ENCODE peak calls at places on chromosomes 3 and 15, in ten cellular contexts. T is BE2C, X is IMR-90, R is pancreas, J is heart right ventricle, A is cardiac muscle cell, E is HL-60, P is K562, V is fibroblast of pulmonary artery, D is sigmoid colon. F is an unnamed sample.

GRCh38 chr3:146975476-146975875 is 370.3 kb upstream of the PLSCR5 start:
- DNase-seq in V (no peak), D (no peak), P (no peak), T (no peak), X (no peak), E (no peak), J (no peak), R (no peak), A (no peak), F (no peak)

GRCh38 chr3:110933786-110934415 is 137.7 kb upstream of the NECTIN3 start:
- DNase-seq in V (peak; percentile 22), D (no peak), X (peak; percentile 68), R (no peak), A (no peak), J (no peak), P (no peak), T (no peak), E (no peak), F (no peak)

GRCh38 chr15:80317389-80318169 is 65.6 kb upstream of the CTXND1 start:
- DNase-seq in V (peak; percentile 82), D (peak; percentile 69), J (peak; percentile 28), T (no peak), X (peak; percentile 98), R (no peak), A (no peak), P (no peak), E (no peak), F (peak; percentile 57)

GRCh38 chr15:43881944-43882343 is 55.1 kb downstream of the WDR76 start:
- DNase-seq in R (peak; percentile 22), T (no peak), X (no peak), D (no peak), J (no peak), P (peak; percentile 55), V (no peak), A (no peak), E (no peak), F (peak; percentile 16)

GRCh38 chr3:94303897-94304296 is 241.0 kb downstream of the NSUN3 start:
- DNase-seq in X (peak; percentile 1), D (no peak), P (no peak), T (no peak), A (peak; percentile 24), J (no peak), V (peak; percentile 14), R (no peak), E (no peak), F (no peak)

GRCh38 chr15:76340198-76340801 is 3.7 kb downstream of the ISL2 start:
- DNase-seq in A (peak; percentile 49), D (no peak), X (no peak), E (peak; percentile 14), J (no peak), V (peak; percentile 35), P (no peak), T (peak; percentile 50), R (peak; percentile 24), F (peak; percentile 55)

GRCh38 chr3:183392166-183393034 is 36.0 kb downstream of the MCF2L2 start:
- DNase-seq in D (no peak), P (no peak), V (no peak), J (no peak), R (no peak), E (no peak), X (peak; percentile 20), T (peak; percentile 43), A (peak; percentile 17), F (no peak)

GRCh38 chr3:110697961-110698360 is 373.7 kb upstream of the NECTIN3 start:
- DNase-seq in E (no peak), R (no peak), X (peak; percentile 53), A (no peak), J (no peak), V (peak; percentile 72), T (no peak), D (no peak), P (no peak), F (no peak)

GRCh38 chr3:73259841-73260240 is 198.4 kb downstream of the EBLN2 start:
- DNase-seq in R (no peak), D (no peak), E (no peak), A (no peak), V (no peak), J (no peak), X (no peak), P (no peak), T (no peak), F (no peak)

GRCh38 chr3:192372001-192372400 is 355.3 kb downstream of the FGF12 start:
- DNase-seq in E (no peak), P (no peak), R (no peak), V (no peak), X (no peak), J (no peak), T (no peak), D (no peak), A (no peak), F (no peak)

GRCh38 chr3:138412821-138413531 is 21.4 kb upstream of the ESYT3 start:
- DNase-seq in A (no peak), T (no peak), J (no peak), E (no peak), P (no peak), D (no peak), X (peak; percentile 39), R (no peak), V (peak; percentile 28), F (no peak)

GRCh38 chr3:107560166-107560565 is 37.4 kb downstream of the BBX start:
- DNase-seq in T (no peak), J (no peak), V (no peak), X (no peak), A (no peak), D (no peak), P (no peak), E (no peak), R (no peak), F (no peak)

GRCh38 chr3:58082047-58082446 is 73.8 kb downstream of the FLNB start:
- DNase-seq in J (peak; percentile 50), P (peak; percentile 40), V (peak; percentile 86), A (no peak), X (peak; percentile 91), R (no peak), E (no peak), D (no peak), T (no peak), F (no peak)

DNA sequence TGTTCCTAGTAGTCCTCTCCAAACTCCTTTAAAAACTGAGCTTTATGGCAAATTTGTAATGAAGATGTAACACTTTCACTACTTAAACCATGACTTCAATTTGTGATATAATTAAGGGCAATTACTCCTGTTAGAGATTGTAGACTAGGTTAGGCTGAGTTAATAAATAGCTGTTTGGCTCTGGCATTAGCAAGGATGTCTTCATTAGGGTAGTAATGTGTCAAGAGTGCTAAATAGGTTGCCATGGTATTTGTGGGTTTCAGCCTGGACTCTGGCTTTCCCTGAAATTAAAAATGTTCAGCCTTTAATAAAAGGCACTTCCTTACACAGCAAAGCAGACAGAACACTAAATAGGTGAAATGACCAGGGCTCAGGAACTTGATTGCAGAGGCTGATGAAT is 71.9 kb downstream of the GHSR start:
- DNase-seq in J (no peak), V (no peak), R (no peak), X (no peak), E (no peak), A (no peak), P (no peak), D (no peak), T (no peak), F (no peak)
- TF ChIP-seq CTCF in J (no peak), V (no peak), R (no peak), X (no peak), E (no peak), A (no peak), P (no peak), D (no peak), T (no peak), F (no peak)

DNA sequence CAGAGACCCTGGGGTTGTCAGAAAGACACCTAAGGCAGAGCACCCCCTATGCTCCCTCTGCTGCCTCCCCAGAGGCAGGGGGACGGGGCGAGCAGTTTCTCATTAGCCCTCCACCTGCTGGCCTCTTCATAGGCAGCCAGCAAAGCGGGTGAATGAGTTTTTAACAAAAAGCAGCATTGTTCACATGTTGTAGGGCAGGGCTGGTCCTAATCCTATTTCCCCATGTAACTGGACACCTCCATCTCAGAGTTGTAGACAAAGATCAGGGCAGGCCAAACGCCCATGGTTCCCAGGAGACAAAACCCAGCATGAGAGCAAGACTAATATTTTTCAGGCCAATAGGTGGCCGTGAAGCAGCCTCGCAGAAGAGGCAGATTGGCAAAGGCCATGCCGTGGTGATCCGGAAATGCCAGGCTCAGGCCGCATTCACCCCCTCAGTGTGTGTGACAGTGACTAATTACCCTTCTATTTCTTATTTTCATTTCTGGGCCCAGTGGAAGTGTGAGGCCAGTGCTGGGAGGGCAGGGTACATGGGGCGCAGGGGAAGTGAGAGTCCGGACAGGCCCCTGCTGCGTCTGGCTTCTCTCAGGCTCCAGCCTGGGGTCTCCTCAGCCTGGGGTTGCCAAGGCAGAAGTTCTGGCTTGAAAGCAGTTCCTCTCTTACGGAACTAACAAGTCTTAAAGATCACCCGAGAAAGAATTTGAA is 64.7 kb downstream of the BOC start:
- DNase-seq in P (no peak), R (peak; percentile 46), J (no peak), A (peak; percentile 23), T (no peak), X (peak; percentile 41), E (peak; percentile 2), D (peak; percentile 78), V (peak; percentile 49), F (peak; percentile 62)
- H3K4me3 ChIP-seq in P (no peak overlapping the region), R (no peak overlapping the region), J (peak overlapping the region; percentile 24), A (no peak overlapping the region), T (no peak overlapping the region), X (peak overlapping the region; percentile 13), E (no peak overlapping the region), D (peak overlapping the region; percentile 23), V (peak overlapping the region; percentile 14), F (peak overlapping the region; percentile 44)

DNA sequence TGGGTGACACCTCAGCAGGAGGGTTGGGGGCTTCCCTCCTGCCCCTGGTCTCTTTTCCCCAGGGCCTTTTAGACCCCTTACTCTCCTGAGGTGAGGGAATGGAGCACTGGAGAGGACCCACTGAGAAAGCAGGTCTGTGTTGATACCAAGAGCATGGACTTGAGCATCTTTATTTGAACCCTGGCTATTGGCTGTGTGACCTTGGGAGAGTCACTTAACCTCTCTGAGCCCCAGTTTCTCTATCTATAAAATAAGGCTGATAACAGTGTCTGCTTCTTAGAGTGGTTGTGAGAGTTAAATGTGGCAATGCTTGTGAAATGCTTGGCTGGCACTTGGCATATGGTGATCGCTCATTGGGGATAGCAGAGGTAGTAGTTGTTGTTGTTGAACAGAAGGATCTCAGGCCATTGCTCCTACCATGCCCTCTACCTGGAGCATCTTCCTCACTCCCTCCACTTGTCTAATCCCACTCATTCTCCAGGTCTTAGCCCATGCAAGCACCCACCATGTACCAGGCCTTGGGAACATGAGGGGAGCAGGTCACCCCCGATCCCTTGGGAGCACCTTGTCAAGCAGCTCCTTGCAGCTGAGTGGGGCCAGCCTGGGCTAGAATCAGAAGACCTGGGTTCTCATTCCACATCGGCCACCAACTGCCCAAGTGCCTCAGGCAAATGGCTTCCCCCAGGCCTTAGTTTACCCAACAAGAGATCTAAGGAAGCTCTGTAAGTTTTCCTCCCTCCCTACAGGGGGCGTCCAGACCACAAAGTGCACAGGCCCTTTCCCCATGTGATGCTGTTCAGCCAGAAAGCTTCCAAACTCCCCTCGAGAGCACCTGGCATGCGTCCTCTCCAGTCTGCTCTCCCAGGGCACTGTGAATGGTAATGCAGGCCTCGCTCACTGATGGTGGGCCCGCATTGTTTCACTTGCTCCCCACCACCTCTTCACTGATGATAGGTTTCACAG is 96.7 kb downstream of the LSM3 start:
- DNase-seq in D (no peak), T (no peak), A (peak; percentile 42), E (peak; percentile 26), X (no peak), R (no peak), P (peak; percentile 78), J (no peak), V (peak; percentile 31), F (peak; percentile 31)
- TF ChIP-seq CTCF in D (no peak), T (peak; percentile 38), A (peak; percentile 46), E (no peak), X (peak; percentile 27), R (no peak), P (peak; percentile 60), J (peak; percentile 38), V (peak; percentile 42), F (peak; percentile 35)

GRCh38 chr3:171028779-171029232 is 2.3 kb upstream of the SLC2A2 start:
- DNase-seq in R (no peak), T (no peak), X (peak; percentile 90), D (no peak), A (no peak), J (peak; percentile 13), V (peak; percentile 90), E (no peak), P (no peak), F (no peak)
- H3K4me3 ChIP-seq in R (no peak overlapping the region), T (peak overlapping the region; percentile 54), X (peak overlapping the region; percentile 15), D (peak overlapping the region; percentile 30), A (peak overlapping the region; percentile 0), J (peak overlapping the region; percentile 48), V (peak overlapping the region; percentile 41), E (no peak overlapping the region), P (no peak overlapping the region), F (no peak overlapping the region)

F was measured in GM12865.